ENCODE peak calls at places on chromosomes 6 and 20, in eight cellular contexts. M is AG10803; Y is activated CD8-positive, alpha-beta memory T cell treated with anti-CD3 and anti-CD28 coated beads for 4 hours; S is memory B cell; P is HFF-Myc; I is KG1; J is activated T-helper 9 cell treated with anti-CD3 and anti-CD28 coated beads, Interleukin-2, amount 50 U/mL, for 16 hours; B is IMR-90. N is an unnamed sample.

GRCh38 chr6:157847846-157848245 is 24.8 kb downstream of the SNX9 start:
- DNase-seq in M (no peak), Y (no peak), S (no peak), P (no peak), I (no peak), J (no peak), B (no peak), N (no peak)

GRCh38 chr6:88839280-88839679 is 124.1 kb downstream of the RNGTT start:
- DNase-seq in M (no peak), Y (no peak), S (no peak), P (no peak), I (no peak), J (no peak), B (no peak), N (no peak)

GRCh38 chr20:44632103-44632752 is 19.3 kb downstream of the ADA start:
- DNase-seq in M (no peak), Y (no peak), S (no peak), P (no peak), I (no peak), J (no peak), B (no peak), N (no peak)

GRCh38 chr20:36895036-36895435 is 19.1 kb downstream of the TLDC2 start:
- DNase-seq in M (no peak), Y (no peak), S (no peak), P (no peak), I (no peak), J (no peak), B (no peak), N (no peak)

GRCh38 chr20:5933802-5934436 is 16.4 kb downstream of the TRMT6 start:
- DNase-seq in M (no peak), Y (no peak), S (peak), P (no peak), I (no peak), J (no peak), B (no peak), N (no peak)

GRCh38 chr20:23255658-23256385 is 94.8 kb upstream of the NXT1 start:
- DNase-seq in M (peak), Y (no peak), S (no peak), P (no peak), I (no peak), J (no peak), B (peak), N (peak)

GRCh38 chr20:6636209-6637159 is 131.0 kb upstream of the BMP2 start:
- DNase-seq in M (peak), Y (no peak), S (no peak), P (peak), I (peak), J (no peak), B (peak), N (peak)

GRCh38 chr20:36092424-36093024 is 62.0 kb upstream of the EPB41L1 start:
- DNase-seq in M (no peak), Y (no peak), S (no peak), P (no peak), I (no peak), J (no peak), B (no peak), N (no peak)

GRCh38 chr6:88823998-88824397 is 139.4 kb downstream of the RNGTT start:
- DNase-seq in M (peak), Y (no peak), S (no peak), P (peak), I (no peak), J (no peak), B (peak), N (peak)

GRCh38 chr6:121563286-121563685 is 127.8 kb downstream of the GJA1 start:
- DNase-seq in M (no peak), Y (no peak), S (no peak), P (no peak), I (no peak), J (no peak), B (no peak), N (no peak)

GRCh38 chr20:34268851-34269668 is 27.8 kb downstream of the ASIP start:
- DNase-seq in M (no peak), Y (no peak), S (peak), P (no peak), I (no peak), J (no peak), B (no peak), N (peak)

GRCh38 chr20:23924751-23925150 is 45.2 kb upstream of the CST5 start:
- DNase-seq in M (no peak), Y (no peak), S (no peak), P (no peak), I (no peak), J (no peak), B (no peak), N (no peak)

GRCh38 chr6:100657678-100658330 is 193.1 kb upstream of the SIM1 start:
- DNase-seq in M (peak), Y (no peak), S (no peak), P (no peak), I (peak), J (no peak), B (peak), N (no peak)

GRCh38 chr6:146878564-146879343 is 280.0 kb downstream of the ADGB start:
- DNase-seq in M (peak), Y (no peak), S (no peak), P (no peak), I (no peak), J (no peak), B (no peak), N (no peak)